ENCODE peak calls at places on chromosomes 5 and 9, in five cellular contexts. A, E, R, D and H are unnamed samples. For H3K4me1 and H3K9me3, the result is how much of the 10 kb centered on the place peaks cover.

GRCh38 chr5:139651502-139651862 is 3.3 kb downstream of the CXXC5 start:
- DNase-seq in R (no peak), A (peak), D (no peak), E (no peak), H (peak)

GRCh38 chr9:21803674-21804048 is 1.2 kb downstream of the MTAP start:
- DNase-seq in R (no peak), E (peak), A (no peak), D (no peak), H (no peak)

GRCh38 chr9:34957492-34958410 is at the start of gene PHF24:
- DNase-seq in D (no peak), E (no peak), A (peak), R (peak), H (no peak)

GRCh38 chr5:106292654-106293053 is 1378.1 kb downstream of the EFNA5 start:
- DNase-seq in D (no peak), R (no peak), E (peak), A (no peak), H (no peak)

GRCh38 chr9:99825158-99826046 is 3.7 kb downstream of the NR4A3 start:
- DNase-seq in R (no peak), D (no peak), A (peak), E (no peak), H (no peak)

GRCh38 chr5:120938604-120939003 is 474.5 kb downstream of the PRR16 start:
- DNase-seq in R (no peak), A (no peak), E (no peak), D (no peak), H (no peak)

GRCh38 chr5:117800261-117800660 is 1188.1 kb downstream of the DTWD2 start:
- DNase-seq in D (no peak), E (no peak), A (no peak), R (no peak), H (no peak)

GRCh38 chr5:52684056-52684455 is 103.7 kb upstream of the ITGA1 start:
- DNase-seq in D (no peak), R (no peak), E (peak), A (no peak), H (no peak)

GRCh38 chr9:128733256-128733655 is 9.3 kb upstream of the ZDHHC12 start:
- DNase-seq in A (no peak), E (peak), D (peak), R (peak), H (peak)

GRCh38 chr5:78504726-78505431 is 143.7 kb downstream of the LHFPL2 start:
- DNase-seq in D (no peak), R (peak), A (no peak), E (peak), H (peak)

GRCh38 chr5:82348749-82349148 is 70.6 kb upstream of the RPS23 start:
- DNase-seq in R (no peak), D (no peak), A (no peak), E (peak), H (no peak)

GRCh38 chr5:104179057-104179456 is 616.5 kb upstream of the NUDT12 start:
- DNase-seq in D (peak), A (no peak), E (peak), R (peak), H (no peak)

GRCh38 chr9:134378901-134379338 is 52.7 kb downstream of the RXRA start:
- DNase-seq in D (no peak), E (peak), A (no peak), R (peak), H (peak)

GRCh38 chr5:163221581-163221980 is 215.8 kb upstream of the CCNG1 start:
- DNase-seq in E (no peak), A (no peak), R (no peak), D (no peak), H (no peak)

GRCh38 chr5:42399702-42400101 is 23.5 kb upstream of the GHR start:
- DNase-seq in R (no peak), E (no peak), A (no peak), D (no peak), H (no peak)

GRCh38 chr5:157186309-157187045 is 5.8 kb downstream of the ITK start:
- DNase-seq in R (no peak), A (no peak), E (no peak), D (no peak), H (no peak)
- H3K4me1 ChIP-seq in R (under half), A (under half), E (under half), D (under half), H (under half)

GRCh38 chr5:122156724-122157325 is 27.5 kb downstream of the ZNF474 start:
- DNase-seq in A (no peak), E (peak), D (peak), R (peak), H (no peak)
- TF ChIP-seq CTCF in A (no peak), E (peak), D (peak), R (peak), H (no peak)

GRCh38 chr5:93174930-93175329 is 406.1 kb downstream of the NR2F1-AS1 start:
- DNase-seq in E (peak), R (no peak), A (no peak), D (no peak), H (no peak)
- H3K9me3 ChIP-seq in E (under half), R (under half), A (under half), D (under half), H (under half)

GRCh38 chr5:142313275-142313674 is 11.5 kb downstream of the SPRY4 start:
- DNase-seq in D (no peak), A (no peak), R (no peak), E (no peak), H (no peak)
- H3K4me1 ChIP-seq in D (under half), A (half or more), R (under half), E (under half), H (under half)